ENCODE peak calls at places on chromosomes 11 and 22, in five cellular contexts. I is mesenchymal stem cell, Y is IMR-90, T is H1, Z is H9. R is an unnamed sample.

GRCh38 chr11:128467610-128468041 is 119.7 kb downstream of the ETS1 start:
- DNase-seq in I (peak), Y (peak), T (no peak), Z (no peak), R (no peak)

GRCh38 chr22:25134028-25134427 is 65.6 kb upstream of the CRYBB3 start:
- DNase-seq in I (no peak), Y (no peak), T (no peak), Z (no peak), R (no peak)

GRCh38 chr11:82775736-82776346 is 42.2 kb upstream of the FAM181B start:
- DNase-seq in I (peak), Y (peak), T (peak), Z (peak), R (no peak)

GRCh38 chr11:38246451-38246850 is 1648.4 kb upstream of the RAG2 start:
- DNase-seq in I (no peak), Y (no peak), T (no peak), Z (no peak), R (no peak)

GRCh38 chr11:91691872-91692271 is 532.7 kb upstream of the FAT3 start:
- DNase-seq in I (no peak), Y (no peak), T (no peak), Z (no peak), R (no peak)

GRCh38 chr22:46737976-46738641 is at the start of gene CERK:
- DNase-seq in I (peak), Y (peak), T (peak), Z (peak), R (peak)

GRCh38 chr11:79418241-79418640 is 22.6 kb downstream of the TENM4 start:
- DNase-seq in I (no peak), Y (no peak), T (no peak), Z (no peak), R (no peak)

GRCh38 chr11:75188671-75189070 is 37.8 kb downstream of the SLCO2B1 start:
- DNase-seq in I (no peak), Y (no peak), T (no peak), Z (no peak), R (no peak)

GRCh38 chr11:7638710-7639642 is 34.3 kb downstream of the CYB5R2 start:
- DNase-seq in I (no peak), Y (no peak), T (no peak), Z (no peak), R (no peak)

GRCh38 chr22:39244496-39245129 is at the start of gene PDGFB:
- DNase-seq in I (peak), Y (no peak), T (no peak), Z (no peak), R (no peak)

GRCh38 chr11:117572671-117573070 is 224.3 kb downstream of the DSCAML1 start:
- DNase-seq in I (no peak), Y (no peak), T (no peak), Z (no peak), R (no peak)

GRCh38 chr22:23897320-23897719 is 3.1 kb downstream of the MIF start:
- DNase-seq in I (no peak), Y (no peak), T (no peak), Z (no peak), R (no peak)

GRCh38 chr11:102226702-102227101 is 90.6 kb upstream of the BIRC3 start:
- DNase-seq in I (peak), Y (peak), T (no peak), Z (no peak), R (no peak)

GRCh38 chr11:20467458-20468185 is 80.1 kb downstream of the PRMT3 start:
- DNase-seq in I (no peak), Y (peak), T (no peak), Z (no peak), R (no peak)

GRCh38 chr11:29534831-29535230 is 482.0 kb downstream of the KCNA4 start:
- DNase-seq in I (no peak), Y (no peak), T (no peak), Z (no peak), R (no peak)

GRCh38 chr11:35363246-35364100 is 55.9 kb downstream of the SLC1A2 start:
- DNase-seq in I (no peak), Y (no peak), T (no peak), Z (no peak), R (no peak)

GRCh38 chr11:46381046-46381835 is at the start of gene MDK:
- DNase-seq in I (no peak), Y (no peak), T (peak), Z (peak), R (peak)

GRCh38 chr11:86919557-86920210 is 35.5 kb downstream of the FZD4 start:
- DNase-seq in I (peak), Y (peak), T (no peak), Z (peak), R (peak)

GRCh38 chr11:57172031-57172430 is 9.7 kb upstream of the LRRC55 start:
- DNase-seq in I (no peak), Y (no peak), T (no peak), Z (no peak), R (no peak)

GRCh38 chr11:120302001-120302805 is 22.9 kb upstream of the TLCD5 start:
- DNase-seq in I (no peak), Y (no peak), T (no peak), Z (no peak), R (no peak)

GRCh38 chr22:43094085-43094484 is 4.9 kb upstream of the TTLL1 start:
- DNase-seq in I (no peak), Y (peak), T (no peak), Z (peak), R (no peak)

GRCh38 chr11:35007277-35007676 is 90.9 kb downstream of the PDHX start:
- DNase-seq in I (no peak), Y (no peak), T (no peak), Z (no peak), R (no peak)

GRCh38 chr11:114438303-114438702 is 964 bp upstream of the REXO2 start:
- DNase-seq in I (peak), Y (peak), T (no peak), Z (peak), R (no peak)

DNA sequence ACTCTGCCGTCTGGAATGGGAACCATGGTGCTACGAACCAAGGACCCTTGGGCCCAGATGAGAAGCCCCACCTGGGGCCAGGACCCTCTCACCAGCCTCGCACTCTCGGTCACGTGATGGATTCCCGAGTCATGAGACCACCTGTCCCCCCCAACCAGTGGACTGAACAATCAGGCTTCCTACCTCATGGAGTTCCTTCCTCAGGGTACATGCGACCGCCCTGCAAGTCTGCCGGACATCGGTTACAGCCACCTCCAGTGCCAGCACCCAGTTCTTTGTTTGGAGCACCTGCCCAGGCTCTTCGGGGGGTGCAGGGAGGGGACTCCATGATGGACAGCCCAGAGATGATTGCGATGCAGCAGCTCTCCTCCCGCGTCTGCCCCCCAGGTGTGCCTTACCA is 20.8 kb upstream of the SLC25A18 start:
- DNase-seq in I (no peak), Y (no peak), T (no peak), Z (no peak), R (no peak)
- H3K23ac ChIP-seq in I (no peak), Y (no peak), T (no peak), Z (no peak), R (peak)

GRCh38 chr11:66638177-66639065 is at the start of gene RBM4:
- DNase-seq in I (peak), Y (peak), T (peak), Z (peak), R (peak)
- H3K23ac ChIP-seq in I (peak), Y (peak), T (no peak), Z (no peak), R (peak)

GRCh38 chr22:19178065-19178658 is 374 bp downstream of the SLC25A1 start:
- DNase-seq in I (peak), Y (peak), T (peak), Z (no peak), R (peak)
- H3K23ac ChIP-seq in I (no peak), Y (peak), T (no peak), Z (no peak), R (peak)

GRCh38 chr22:30591588-30592359 is at the start of gene PES1:
- DNase-seq in I (peak), Y (peak), T (peak), Z (peak), R (peak)
- H3K23ac ChIP-seq in I (no peak), Y (peak), T (no peak), Z (no peak), R (no peak)

DNA sequence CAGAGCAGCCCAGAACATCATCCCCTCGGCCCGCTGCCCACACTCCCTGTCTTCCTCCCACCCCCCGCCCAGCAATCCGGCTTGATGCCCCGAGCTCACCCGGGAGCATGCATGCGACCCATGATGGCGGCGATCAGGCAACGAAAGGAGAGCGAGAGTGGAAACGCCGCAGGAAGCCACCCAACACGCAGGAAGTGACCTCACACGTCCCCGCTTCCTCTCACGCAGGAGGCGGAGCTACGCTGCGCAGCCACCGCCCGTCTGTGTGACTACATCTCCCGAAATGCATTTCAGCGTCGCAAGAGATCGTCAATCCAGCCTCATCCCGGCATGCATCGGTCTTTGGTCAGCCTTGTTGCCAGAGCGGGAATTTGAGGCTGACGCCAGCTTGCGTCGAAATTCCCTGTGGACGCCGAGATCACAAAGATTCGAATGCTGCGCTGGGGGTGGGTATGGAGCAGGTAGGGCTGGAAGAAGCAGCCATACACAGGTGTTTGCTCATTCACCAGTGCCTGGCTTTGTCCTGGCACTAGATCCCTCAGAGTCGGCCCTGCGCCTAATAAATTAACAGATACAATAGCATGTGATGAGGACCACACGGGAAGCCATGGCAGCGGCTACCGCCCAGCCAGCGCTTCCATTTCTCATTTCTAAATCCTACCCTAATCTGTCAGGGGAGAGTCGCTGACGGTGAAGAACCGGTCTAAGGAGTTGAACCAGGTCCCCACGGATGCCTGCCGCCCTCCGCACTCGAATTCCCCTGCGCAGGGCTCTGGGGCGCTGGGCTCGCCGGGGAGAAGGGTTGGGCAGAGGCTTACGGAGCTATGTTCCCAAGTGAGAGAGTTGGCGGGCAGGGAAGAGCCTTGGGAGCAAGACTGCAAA is at the start of gene RPS13:
- DNase-seq in I (peak), Y (peak), T (peak), Z (peak), R (peak)
- H3K23ac ChIP-seq in I (no peak), Y (peak), T (no peak), Z (no peak), R (peak)

GRCh38 chr22:49532831-49533802 is 294.6 kb downstream of the BRD1 start:
- DNase-seq in I (no peak), Y (no peak), T (no peak), Z (no peak), R (no peak)

GRCh38 chr22:49531533-49531895 is 296.2 kb downstream of the BRD1 start:
- DNase-seq in I (no peak), Y (no peak), T (no peak), Z (no peak), R (no peak)

GRCh38 chr22:49528420-49528720 is 299.3 kb downstream of the BRD1 start:
- DNase-seq in I (no peak), Y (no peak), T (no peak), Z (no peak), R (no peak)

GRCh38 chr22:49533886-49534285 is 293.8 kb downstream of the BRD1 start:
- DNase-seq in I (no peak), Y (no peak), T (no peak), Z (no peak), R (no peak)

DNA sequence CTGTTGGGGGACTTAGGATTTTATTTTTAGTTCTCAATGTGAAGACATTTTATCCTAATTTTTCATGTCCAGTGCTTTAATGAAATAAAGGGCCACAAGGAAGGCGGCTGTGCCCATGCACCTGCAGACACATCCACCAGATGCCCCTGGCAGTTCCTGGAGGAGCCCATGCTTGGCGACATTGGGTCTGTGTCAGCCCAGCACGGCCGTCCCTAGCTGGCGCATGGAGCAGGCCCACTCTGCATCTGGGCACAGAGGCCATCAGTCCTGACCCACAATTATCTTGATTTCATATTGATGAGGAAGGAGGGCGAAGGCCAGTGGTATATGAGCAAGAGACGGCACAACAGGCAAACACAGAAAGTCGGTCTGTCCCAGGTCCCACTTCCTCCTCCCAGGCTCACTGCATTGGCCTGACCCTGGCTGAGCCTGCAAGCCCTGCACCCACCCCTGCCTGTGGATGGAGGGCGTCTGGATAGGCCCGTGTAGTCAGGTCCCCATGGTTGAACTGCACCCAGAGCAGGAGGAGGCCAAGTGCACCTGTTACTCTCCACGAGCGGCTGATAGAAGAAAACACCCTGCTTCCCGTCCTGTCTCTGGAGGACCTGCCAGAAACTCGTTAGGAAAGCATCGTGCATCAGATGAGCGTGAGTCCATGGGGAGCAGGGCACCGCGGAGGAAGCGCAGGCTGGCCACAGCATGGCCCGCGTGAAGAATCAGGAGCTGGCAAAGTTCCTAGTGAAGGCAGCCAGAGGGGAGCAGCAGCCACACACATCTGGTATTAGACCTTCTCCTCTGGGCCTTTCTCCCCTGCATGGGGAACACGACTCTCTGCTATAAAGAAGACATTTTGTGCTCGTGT is 296.8 kb downstream of the BRD1 start:
- DNase-seq in I (no peak), Y (no peak), T (no peak), Z (no peak), R (no peak)
- H3K23ac ChIP-seq in I (no peak), Y (no peak), T (no peak), Z (no peak), R (peak)

GRCh38 chr11:69775163-69775755 is at the start of gene FGF4:
- DNase-seq in I (no peak), Y (no peak), T (peak), Z (peak), R (no peak)
- H3K23ac ChIP-seq in I (no peak), Y (no peak), T (no peak), Z (no peak), R (peak)

DNA sequence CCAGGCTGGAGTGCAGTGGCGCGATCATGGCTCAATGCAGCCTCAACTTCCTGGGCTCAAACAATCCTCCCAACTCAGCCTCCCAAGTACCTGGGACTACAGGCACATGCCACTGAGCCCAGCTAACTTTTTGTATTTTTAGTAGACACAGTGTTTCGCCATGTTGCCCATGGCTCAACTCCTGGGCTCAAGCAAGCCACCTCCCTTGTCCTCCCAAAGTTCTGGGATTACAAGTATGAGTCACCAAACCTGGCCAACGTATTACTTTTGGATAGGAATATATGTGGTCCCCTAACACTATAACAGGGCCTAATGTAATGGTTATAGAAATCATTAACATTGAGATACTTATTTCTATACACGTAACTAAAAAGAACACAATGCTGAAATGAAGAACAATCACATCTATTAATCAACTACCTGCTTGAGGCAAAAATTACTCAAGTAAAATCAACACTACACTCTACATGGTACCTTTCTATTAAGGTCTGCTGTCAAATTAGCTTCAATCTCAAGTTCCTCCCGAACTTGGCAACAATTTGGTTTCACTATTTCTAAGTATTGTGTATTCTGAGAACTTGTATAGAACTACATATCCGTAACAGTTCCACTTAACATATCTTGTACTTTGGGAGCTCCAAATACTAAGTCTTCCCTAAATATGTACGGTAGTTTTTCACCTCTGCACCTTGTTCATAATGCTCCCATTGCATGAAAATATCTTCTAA is 124.9 kb downstream of the FCHSD2 start:
- DNase-seq in I (no peak), Y (no peak), T (no peak), Z (no peak), R (no peak)
- H3K23ac ChIP-seq in I (no peak), Y (no peak), T (no peak), Z (no peak), R (no peak)

R was measured in neuronal stem cell.